ENCODE peak calls at places on chromosomes 11 and 22, in four cellular contexts. T, U, H and Y are unnamed samples.

GRCh38 chr11:18005376-18006129 is 7.3 kb downstream of the SERGEF start:
- DNase-seq in T (no peak), U (no peak), H (no peak), Y (no peak)

GRCh38 chr11:27902981-27903624 is 202.8 kb upstream of the BDNF start:
- DNase-seq in T (peak), U (no peak), H (no peak), Y (peak)

GRCh38 chr22:46072981-46073682 is 77.2 kb upstream of the PPARA start:
- DNase-seq in T (no peak), U (peak), H (no peak), Y (no peak)

GRCh38 chr11:46342237-46342636 is 5.0 kb upstream of the DGKZ start:
- DNase-seq in T (no peak), U (no peak), H (no peak), Y (no peak)

GRCh38 chr11:75802022-75802912 is 12.7 kb upstream of the UVRAG start:
- DNase-seq in T (no peak), U (no peak), H (no peak), Y (no peak)

GRCh38 chr11:34957606-34958005 is 41.2 kb downstream of the PDHX start:
- DNase-seq in T (no peak), U (no peak), H (no peak), Y (no peak)

GRCh38 chr11:93741882-93742226 is 382 bp downstream of the C11orf54 start:
- DNase-seq in T (no peak), U (peak), H (no peak), Y (peak)

GRCh38 chr11:83971063-83971462 is 684.9 kb upstream of the CCDC90B start:
- DNase-seq in T (no peak), U (no peak), H (no peak), Y (no peak)

GRCh38 chr11:57358991-57359390 is 20.8 kb downstream of the P2RX3 start:
- DNase-seq in T (no peak), U (no peak), H (no peak), Y (no peak)

GRCh38 chr11:128026596-128026995 is 560.8 kb downstream of the ETS1 start:
- DNase-seq in T (peak), U (no peak), H (no peak), Y (peak)

GRCh38 chr11:94032725-94033124 is 11.6 kb downstream of the HEPHL1 start:
- DNase-seq in T (no peak), U (no peak), H (no peak), Y (no peak)

GRCh38 chr11:112797072-112797471 is 164.1 kb upstream of the NCAM1 start:
- DNase-seq in T (no peak), U (no peak), H (no peak), Y (no peak)

GRCh38 chr22:30238661-30239420 is 7.7 kb downstream of the LIF start:
- DNase-seq in T (no peak), U (no peak), H (no peak), Y (no peak)

GRCh38 chr22:46063861-46064235 is 86.5 kb upstream of the PPARA start:
- DNase-seq in T (no peak), U (peak), H (no peak), Y (no peak)

GRCh38 chr11:71452354-71453020 is 516 bp upstream of the NADSYN1 start:
- DNase-seq in T (no peak), U (peak), H (peak), Y (peak)

GRCh38 chr11:34929794-34930763 is 13.7 kb downstream of the PDHX start:
- DNase-seq in T (no peak), U (peak), H (no peak), Y (no peak)

GRCh38 chr11:73493838-73494598 is 103.9 kb downstream of the FAM168A start:
- DNase-seq in T (peak), U (no peak), H (no peak), Y (no peak)

GRCh38 chr22:30092686-30093085 is 12.4 kb downstream of the HORMAD2 start:
- DNase-seq in T (no peak), U (no peak), H (no peak), Y (no peak)

GRCh38 chr11:47916361-47916841 is 64.0 kb upstream of the PTPRJ start:
- DNase-seq in T (no peak), U (peak), H (peak), Y (no peak)

GRCh38 chr11:110317516-110317932 is 21.1 kb upstream of the RDX start:
- DNase-seq in T (no peak), U (no peak), H (no peak), Y (no peak)

GRCh38 chr11:69303427-69303826 is 9.5 kb downstream of the MYEOV start:
- DNase-seq in T (no peak), U (no peak), H (no peak), Y (no peak)

GRCh38 chr11:17590463-17590862 is 43.4 kb downstream of the OTOG start:
- DNase-seq in T (no peak), U (no peak), H (no peak), Y (no peak)

GRCh38 chr11:80860632-80861031 is 1419.8 kb upstream of the TENM4 start:
- DNase-seq in T (no peak), U (no peak), H (no peak), Y (no peak)

GRCh38 chr11:62138630-62139425 is 15.0 kb downstream of the INCENP start:
- DNase-seq in T (no peak), U (no peak), H (no peak), Y (no peak)

GRCh38 chr11:66080055-66080817 is 10.2 kb downstream of the PACS1 start:
- DNase-seq in T (peak), U (peak), H (peak), Y (peak)

GRCh38 chr22:19710769-19711106 is 3.6 kb upstream of the SEPTIN5 start:
- DNase-seq in T (no peak), U (no peak), H (no peak), Y (no peak)

DNA sequence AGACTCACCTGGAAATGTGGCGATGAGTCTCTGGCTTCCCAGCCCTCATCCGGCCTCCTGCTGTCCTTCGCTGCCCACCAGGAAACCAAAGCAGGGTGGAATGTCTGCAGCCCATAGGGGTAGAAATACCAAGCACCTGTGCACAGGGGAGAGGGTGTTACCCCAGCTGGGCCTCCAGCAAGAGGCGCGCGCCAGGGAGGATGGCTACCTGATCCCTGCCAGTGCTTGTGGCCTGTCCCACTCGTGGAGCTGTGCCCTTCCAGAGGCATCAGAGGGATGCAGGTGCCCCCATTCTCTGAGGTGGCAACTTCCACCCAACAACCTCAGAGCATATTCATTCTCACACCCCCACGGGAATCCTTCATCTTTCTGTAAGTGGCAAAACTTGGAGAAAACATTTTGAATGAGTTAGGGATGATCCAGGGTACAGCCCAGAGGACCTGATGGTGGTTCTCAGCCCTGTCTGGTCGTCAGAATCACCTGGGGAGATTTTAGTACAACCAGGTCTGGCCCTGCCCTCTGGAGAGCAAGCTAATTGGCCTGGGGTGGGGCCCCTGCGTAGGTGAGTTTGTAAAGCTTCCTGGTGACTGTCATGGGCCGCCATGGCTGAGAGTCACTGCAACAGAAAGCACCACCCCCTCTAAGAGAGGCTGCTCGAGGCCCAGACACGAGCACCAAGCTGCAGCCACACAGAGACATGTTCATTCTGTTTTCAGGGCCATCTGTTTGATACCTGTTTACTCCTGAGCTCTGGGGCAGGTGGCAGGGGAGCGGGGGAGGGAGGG is 9.9 kb downstream of the SUN2 start:
- DNase-seq in T (no peak), U (no peak), H (no peak), Y (no peak)
- H3K4me3 ChIP-seq in T (no peak), U (no peak), H (no peak), Y (no peak)

DNA sequence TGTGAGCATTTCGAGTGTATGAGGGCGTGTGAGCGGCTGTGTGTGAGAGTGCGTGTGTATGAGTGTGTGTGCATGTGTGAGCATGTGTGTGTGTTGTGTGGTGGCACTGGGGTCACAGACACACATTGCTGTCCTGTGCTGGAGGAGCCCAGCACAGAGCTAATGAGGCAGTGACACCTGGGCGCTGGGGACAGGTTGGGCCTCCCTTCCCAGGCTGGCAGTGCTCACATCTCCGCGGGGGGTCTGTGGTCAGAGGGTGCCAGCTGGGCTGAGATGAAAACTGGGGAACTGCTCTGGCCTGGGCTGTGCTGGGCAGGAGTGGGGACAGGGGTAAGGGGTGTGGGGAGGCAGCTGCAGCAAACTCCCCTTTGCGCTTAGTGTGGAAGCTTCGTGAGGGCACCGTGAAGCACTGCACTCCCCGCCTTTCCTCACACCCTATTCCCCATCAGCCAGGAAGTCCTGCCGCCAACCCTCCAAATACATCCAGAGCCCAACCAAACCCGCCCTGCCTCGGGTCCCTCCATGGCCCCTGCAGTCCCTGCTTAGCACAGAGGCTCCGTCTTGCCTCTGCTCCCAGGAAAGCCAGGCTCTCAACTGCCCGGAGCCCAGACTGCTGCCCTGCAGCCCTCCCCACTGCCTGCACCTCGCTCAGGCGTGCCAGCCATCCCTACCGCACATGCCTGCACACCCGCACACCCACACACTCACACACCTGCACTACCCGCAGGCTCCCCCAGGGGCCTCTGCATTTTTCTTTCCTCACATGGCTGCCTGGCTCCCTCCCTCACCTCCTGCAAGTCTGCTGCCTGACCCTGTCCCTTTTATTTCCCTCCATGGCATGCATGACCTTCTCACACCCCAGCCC is 62.0 kb upstream of the THY1 start:
- DNase-seq in T (no peak), U (peak), H (peak), Y (no peak)
- TF ChIP-seq CTCF in T (no peak), U (no peak), H (no peak), Y (no peak)

GRCh38 chr11:31798057-31799035 is 12.8 kb downstream of the PAX6 start:
- DNase-seq in T (no peak), U (no peak), H (no peak), Y (no peak)
- H3K4me3 ChIP-seq in T (no peak), U (no peak), H (no peak), Y (peak)

DNA sequence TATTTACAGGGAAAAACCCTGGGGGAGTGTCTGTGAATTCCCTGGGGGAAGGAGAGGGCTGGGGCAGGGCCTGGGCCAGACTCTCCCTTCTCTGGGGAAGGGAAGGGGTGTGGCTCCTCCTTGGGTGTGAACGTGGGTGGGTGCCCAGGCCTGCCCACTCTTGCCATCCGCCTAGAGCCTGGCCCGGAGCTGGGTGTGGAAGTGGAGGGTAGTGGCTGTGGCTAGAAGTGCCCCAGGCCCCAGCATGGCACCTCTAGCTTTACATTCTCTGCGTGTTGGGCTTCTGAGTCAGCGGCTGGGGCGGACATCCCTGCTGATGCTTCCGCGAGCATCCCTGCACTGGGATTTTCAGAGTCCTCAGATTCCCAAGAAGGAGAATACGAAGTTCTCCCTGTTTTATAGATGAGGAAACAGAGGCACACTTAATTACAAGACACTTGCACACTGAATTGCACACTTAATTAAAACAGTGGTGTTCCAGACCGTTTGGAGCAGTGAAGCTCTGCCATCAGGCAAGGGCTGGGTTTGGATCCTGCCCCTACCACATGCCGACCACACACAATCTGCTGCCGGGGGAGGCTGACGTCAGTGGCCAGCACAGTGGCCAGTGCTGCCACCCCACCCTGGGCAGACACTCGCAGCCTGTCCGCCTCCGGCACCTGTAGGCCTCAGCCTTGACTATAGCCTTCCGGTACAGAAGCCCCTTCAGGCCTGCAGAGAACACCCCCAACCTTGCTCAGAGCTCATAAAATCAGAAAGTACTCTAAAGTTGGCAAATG is 7.6 kb downstream of the BAD start:
- DNase-seq in T (no peak), U (peak), H (no peak), Y (no peak)
- TF ChIP-seq CTCF in T (no peak), U (no peak), H (no peak), Y (no peak)

GRCh38 chr11:119727523-119728081 is 1.4 kb downstream of the NECTIN1 start:
- DNase-seq in T (no peak), U (peak), H (no peak), Y (no peak)

GRCh38 chr11:119728226-119728626 is 774 bp downstream of the NECTIN1 start:
- DNase-seq in T (no peak), U (no peak), H (no peak), Y (no peak)

GRCh38 chr11:119724956-119725355 is 4.0 kb downstream of the NECTIN1 start:
- DNase-seq in T (no peak), U (no peak), H (no peak), Y (no peak)

GRCh38 chr11:119726585-119727522 is 2.1 kb downstream of the NECTIN1 start:
- DNase-seq in T (no peak), U (no peak), H (no peak), Y (no peak)

DNA sequence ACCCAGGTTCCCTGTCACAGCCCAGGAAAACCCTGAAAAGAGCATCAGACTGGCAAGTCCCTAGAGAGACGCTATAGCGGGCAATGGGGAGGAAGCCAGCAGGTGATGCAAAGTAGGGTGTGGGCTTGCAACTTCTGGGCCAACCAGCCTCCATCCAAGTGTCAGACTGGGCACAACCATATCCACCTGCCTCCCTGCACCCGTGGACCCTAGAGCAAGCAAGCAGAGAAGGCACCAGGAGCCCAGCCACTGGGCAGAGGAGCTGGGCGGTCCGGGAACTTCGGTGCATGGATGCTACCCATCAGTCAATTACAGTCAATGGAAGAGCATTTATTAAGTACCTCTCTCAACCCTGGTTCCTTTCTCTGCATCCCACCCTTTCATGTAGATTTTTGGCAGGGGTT is 2.8 kb downstream of the NECTIN1 start:
- DNase-seq in T (no peak), U (no peak), H (no peak), Y (no peak)
- H3K4me3 ChIP-seq in T (no peak), U (no peak), H (no peak), Y (no peak)

DNA sequence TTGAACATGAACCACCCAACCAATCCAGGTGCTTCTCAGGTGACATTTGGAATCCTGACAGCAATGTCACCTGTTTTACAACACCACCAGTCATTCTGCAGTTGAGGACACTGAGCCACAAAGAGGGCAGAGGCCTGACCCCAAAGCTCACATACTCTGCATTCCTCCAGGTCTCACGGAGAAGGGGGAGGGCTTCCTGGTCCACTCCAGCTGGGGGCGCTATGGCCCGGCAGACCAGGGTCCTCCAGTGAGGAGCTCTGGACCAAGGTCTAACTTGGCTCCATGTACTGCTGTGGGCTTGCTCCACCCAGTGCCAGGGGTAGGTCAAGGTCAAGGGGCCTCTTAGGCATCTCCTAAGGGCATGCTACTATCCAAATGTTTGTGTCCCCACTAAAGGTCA is 1.5 kb upstream of the PNPLA3 start:
- DNase-seq in T (no peak), U (no peak), H (no peak), Y (no peak)
- TF ChIP-seq CTCF in T (no peak), U (no peak), H (no peak), Y (no peak)